ENCODE peak calls at places on chromosome 22, in six cellular contexts. D, C, U, A, T and H are unnamed samples.

GRCh38 chr22:17910561-17911311 is 113.6 kb downstream of the MICAL3 start:
- DNase-seq in C (peak; percentile 31), D (peak; percentile 86), U (peak; percentile 90), T (peak; percentile 94), A (peak; percentile 78), H (peak; percentile 80)

GRCh38 chr22:44182591-44183588 is 2.2 kb downstream of the PARVG start:
- DNase-seq in A (peak; percentile 48), U (no peak), D (peak; percentile 47), C (no peak), T (no peak), H (no peak)

GRCh38 chr22:43862074-43862881 is at the start of gene SULT4A1:
- DNase-seq in T (peak; percentile 49), A (no peak), D (no peak), C (no peak), U (peak; percentile 36), H (no peak)

GRCh38 chr22:38730411-38730871 is 24.7 kb downstream of the GTPBP1 start:
- DNase-seq in D (no peak), C (peak; percentile 3), U (no peak), T (no peak), A (no peak), H (no peak)

GRCh38 chr22:23376256-23376655 is 195.9 kb downstream of the BCR start:
- DNase-seq in T (peak; percentile 79), U (no peak), D (no peak), A (no peak), C (peak; percentile 55), H (no peak)

GRCh38 chr22:27107824-27108223 is 450.4 kb downstream of the MIAT start:
- DNase-seq in D (peak; percentile 73), C (no peak), U (peak; percentile 99), T (peak; percentile 55), A (peak; percentile 53), H (peak; percentile 82)

GRCh38 chr22:17272511-17272991 is 53.3 kb upstream of the ADA2 start:
- DNase-seq in A (no peak), C (no peak), U (no peak), D (no peak), T (peak; percentile 95), H (no peak)

GRCh38 chr22:38795569-38795968 is 1.6 kb upstream of the DNAL4 start:
- DNase-seq in T (no peak), U (no peak), D (no peak), A (no peak), C (no peak), H (no peak)

GRCh38 chr22:28986366-28986765 is 75.3 kb downstream of the C22orf31 start:
- DNase-seq in C (no peak), A (no peak), U (peak; percentile 79), D (no peak), T (peak; percentile 82), H (no peak)

GRCh38 chr22:28674121-28674563 is 5.5 kb downstream of the TTC28 start:
- DNase-seq in D (no peak), T (no peak), C (peak; percentile 88), U (peak; percentile 72), A (no peak), H (no peak)

GRCh38 chr22:31036671-31037550 is 44.2 kb upstream of the SMTN start:
- DNase-seq in A (no peak), D (peak; percentile 30), U (peak; percentile 33), C (no peak), T (no peak), H (no peak)

GRCh38 chr22:44582016-44582415 is 84.0 kb upstream of the RTL6 start:
- DNase-seq in U (no peak), C (no peak), A (no peak), T (no peak), D (no peak), H (no peak)

GRCh38 chr22:27135582-27135981 is 478.2 kb downstream of the MIAT start:
- DNase-seq in A (no peak), D (no peak), T (peak; percentile 34), U (peak; percentile 94), C (no peak), H (peak; percentile 54)

GRCh38 chr22:24429411-24430365 is 2.3 kb downstream of the ADORA2A start:
- DNase-seq in C (peak; percentile 84), A (peak; percentile 70), T (peak; percentile 46), D (no peak), U (peak; percentile 43), H (no peak)

GRCh38 chr22:21865041-21865440 is 2.4 kb downstream of the MAPK1 start:
- DNase-seq in C (no peak), U (peak; percentile 88), A (no peak), D (peak; percentile 49), T (peak; percentile 62), H (peak; percentile 56)

GRCh38 chr22:25081409-25081824 is 118.2 kb upstream of the CRYBB3 start:
- DNase-seq in D (no peak), C (peak; percentile 52), T (peak; percentile 60), U (no peak), A (no peak), H (no peak)

GRCh38 chr22:37082251-37082650 is 27.3 kb downstream of the TMPRSS6 start:
- DNase-seq in U (no peak), T (no peak), D (no peak), A (no peak), C (no peak), H (peak; percentile 21)

GRCh38 chr22:37431366-37431765 is 4.1 kb upstream of the ELFN2 start:
- DNase-seq in U (peak; percentile 69), A (no peak), C (no peak), T (no peak), D (no peak), H (no peak)

GRCh38 chr22:49286236-49286760 is 541.4 kb downstream of the BRD1 start:
- DNase-seq in A (no peak), C (no peak), T (no peak), D (no peak), U (no peak), H (no peak)
- H3K4me3 ChIP-seq in A (no peak overlapping the region), C (no peak overlapping the region), T (no peak overlapping the region), D (no peak overlapping the region), U (no peak overlapping the region), H (no peak overlapping the region)

DNA sequence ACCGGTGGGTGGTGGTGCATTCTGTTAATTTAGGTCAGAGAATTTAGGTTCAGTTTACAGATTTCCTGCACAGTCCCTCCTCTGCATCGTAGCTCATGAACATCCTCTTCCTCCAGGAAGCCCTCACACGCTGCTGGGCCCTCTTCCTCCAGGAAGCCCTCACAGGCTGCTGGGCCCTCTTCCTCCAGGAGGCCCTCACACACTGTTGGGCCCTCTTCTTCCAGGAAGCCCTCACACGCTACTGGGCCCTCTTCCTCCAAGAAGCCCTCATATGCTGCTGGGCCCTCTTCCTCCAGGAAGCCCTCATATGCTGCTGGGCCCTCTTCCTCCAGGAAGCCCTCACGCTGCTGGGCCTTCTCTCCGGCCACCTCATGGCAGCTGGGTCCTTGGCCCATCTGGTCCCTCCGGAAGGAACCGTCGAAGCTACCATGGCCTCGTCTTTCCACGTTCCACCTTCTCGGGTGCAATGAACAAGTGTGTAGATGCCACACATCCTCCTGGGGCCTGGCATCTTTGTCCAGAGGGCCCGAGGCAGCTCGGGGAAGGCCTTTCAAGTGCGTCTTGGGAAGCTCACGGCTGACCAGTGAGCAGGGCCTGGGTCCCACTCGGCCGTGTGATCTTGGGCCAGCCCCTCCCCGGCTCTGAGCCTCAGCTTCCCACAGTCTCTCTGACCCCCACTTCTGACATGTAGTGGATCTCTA is 58.9 kb upstream of the PPARA start:
- DNase-seq in T (no peak), A (peak; percentile 12), C (no peak), D (peak; percentile 11), U (peak; percentile 35), H (no peak)
- H3K4me3 ChIP-seq in T (no peak overlapping the region), A (no peak overlapping the region), C (no peak overlapping the region), D (no peak overlapping the region), U (no peak overlapping the region), H (no peak overlapping the region)

GRCh38 chr22:42283288-42284229 is 13.1 kb upstream of the TCF20 start:
- DNase-seq in C (no peak), D (no peak), T (peak; percentile 65), U (peak; percentile 20), A (no peak), H (no peak)

GRCh38 chr22:42281284-42281683 is 10.8 kb upstream of the TCF20 start:
- DNase-seq in D (no peak), T (no peak), U (no peak), A (peak; percentile 5), C (no peak), H (no peak)

GRCh38 chr22:42282943-42283287 is 12.5 kb upstream of the TCF20 start:
- DNase-seq in T (no peak), D (no peak), C (no peak), A (no peak), U (no peak), H (no peak)

GRCh38 chr22:42281706-42282251 is 11.3 kb upstream of the TCF20 start:
- DNase-seq in C (no peak), A (no peak), T (no peak), U (no peak), D (no peak), H (no peak)

GRCh38 chr22:42282252-42282942 is 11.9 kb upstream of the TCF20 start:
- DNase-seq in T (no peak), C (no peak), A (no peak), U (no peak), D (no peak), H (no peak)
- H3K4me3 ChIP-seq in T (no peak overlapping the region), C (no peak overlapping the region), A (no peak overlapping the region), U (no peak overlapping the region), D (no peak overlapping the region), H (no peak overlapping the region)

GRCh38 chr22:19986011-19986409 is 30.6 kb downstream of the ARVCF start:
- DNase-seq in D (peak; percentile 11), A (no peak), C (no peak), U (no peak), T (no peak), H (no peak)
- H3K4me3 ChIP-seq in D (peak overlapping the region; percentile 82), A (peak overlapping the region; percentile 94), C (no peak overlapping the region), U (peak overlapping the region; percentile 63), T (no peak overlapping the region), H (peak overlapping the region; percentile 62)

DNA sequence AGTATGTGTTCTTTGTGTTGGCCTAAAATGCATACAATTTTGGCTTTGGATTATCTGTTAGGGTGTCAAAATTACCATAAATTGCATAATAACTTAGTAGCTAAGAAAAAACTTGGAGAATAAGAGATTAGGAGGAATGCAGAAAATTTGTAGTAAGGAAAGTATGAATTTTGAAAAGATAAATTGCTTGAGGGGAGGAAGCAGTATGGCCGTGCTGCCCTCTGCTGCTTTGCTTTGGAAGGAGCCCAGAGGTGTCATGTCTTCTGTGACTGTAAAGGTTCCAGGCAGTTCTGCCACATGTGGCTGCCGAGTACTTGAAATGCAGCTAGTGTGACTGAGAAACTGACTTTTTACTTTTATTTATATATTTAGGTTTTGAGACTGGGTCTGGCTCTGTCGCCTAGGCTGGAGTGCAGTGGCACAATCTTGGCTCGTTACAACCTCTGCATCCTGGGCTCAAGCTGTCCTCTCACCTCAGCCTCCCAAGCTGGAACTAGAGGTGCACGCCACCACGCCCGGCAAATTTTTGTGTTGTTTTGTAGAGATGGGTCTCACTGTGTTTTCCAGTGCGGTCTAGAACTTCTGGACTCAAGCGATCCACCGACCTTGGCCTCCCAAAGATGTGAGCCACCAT is 1.8 kb downstream of the ADSL start:
- DNase-seq in T (peak; percentile 66), A (no peak), D (peak; percentile 39), C (peak; percentile 57), U (peak; percentile 45), H (no peak)
- H3K4me3 ChIP-seq in T (no peak overlapping the region), A (peak overlapping the region; percentile 86), D (peak overlapping the region; percentile 92), C (peak overlapping the region; percentile 96), U (peak overlapping the region; percentile 99), H (no peak overlapping the region)

DNA sequence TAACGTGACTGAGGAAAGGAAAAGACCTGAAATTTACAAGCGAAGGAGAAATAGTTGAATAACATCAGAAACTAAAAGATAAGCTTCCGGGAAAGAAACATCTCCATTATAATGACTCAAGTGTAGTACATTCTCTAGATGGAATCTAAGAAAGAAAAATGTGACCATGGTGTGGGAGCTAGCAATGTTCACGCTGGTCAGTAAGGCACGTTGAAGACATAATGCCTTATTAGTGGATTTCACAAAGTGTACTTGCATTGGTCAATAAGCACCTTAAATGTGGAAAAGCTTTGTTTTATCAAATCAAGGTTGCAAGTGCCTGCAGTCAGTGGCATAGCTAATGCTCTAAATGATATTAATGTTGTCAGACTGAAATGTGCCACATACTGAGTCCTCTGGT is 2.8 kb upstream of the LARGE1 start:
- DNase-seq in C (no peak), D (no peak), T (no peak), U (peak; percentile 41), A (no peak), H (no peak)
- H3K4me3 ChIP-seq in C (peak overlapping the region; percentile 90), D (peak overlapping the region; percentile 69), T (no peak overlapping the region), U (peak overlapping the region; percentile 79), A (peak overlapping the region; percentile 89), H (peak overlapping the region; percentile 66)